ENCODE peak calls at places on chromosomes 2 and 18, in seven cellular contexts. C, L, V, J, A, Z and H are unnamed samples.

GRCh38 chr18:48543228-48543627 is 4.4 kb downstream of the CTIF start:
- DNase-seq in C (no peak), L (no peak), V (no peak), J (no peak), A (peak), Z (no peak), H (no peak)

GRCh38 chr18:57863706-57864105 is 60.6 kb upstream of the ATP8B1 start:
- DNase-seq in C (no peak), L (no peak), V (no peak), J (no peak), A (no peak), Z (no peak), H (no peak)

GRCh38 chr18:3245853-3246635 is 1.6 kb upstream of the MYL12A start:
- DNase-seq in C (peak), L (peak), V (peak), J (peak), A (peak), Z (peak), H (peak)

GRCh38 chr2:123732563-123732962 is 292.5 kb upstream of the CNTNAP5 start:
- DNase-seq in C (no peak), L (peak), V (no peak), J (no peak), A (no peak), Z (no peak), H (no peak)

GRCh38 chr2:234795974-234796690 is 155.7 kb upstream of the SH3BP4 start:
- DNase-seq in C (no peak), L (peak), V (no peak), J (no peak), A (peak), Z (no peak), H (no peak)

GRCh38 chr18:70322928-70323327 is 34.1 kb downstream of the SOCS6 start:
- DNase-seq in C (no peak), L (no peak), V (no peak), J (no peak), A (no peak), Z (no peak), H (no peak)

GRCh38 chr2:225190987-225191386 is 148.7 kb upstream of the DOCK10 start:
- DNase-seq in C (no peak), L (no peak), V (no peak), J (no peak), A (no peak), Z (no peak), H (no peak)

GRCh38 chr2:79437416-79438281 is 75.2 kb upstream of the CTNNA2 start:
- DNase-seq in C (no peak), L (peak), V (no peak), J (no peak), A (peak), Z (no peak), H (no peak)

GRCh38 chr2:142104134-142104758 is 26.6 kb downstream of the LRP1B start:
- DNase-seq in C (no peak), L (peak), V (no peak), J (no peak), A (no peak), Z (no peak), H (no peak)

GRCh38 chr2:122851972-122852531 is 1096.6 kb downstream of the TSN start:
- DNase-seq in C (no peak), L (no peak), V (no peak), J (no peak), A (no peak), Z (no peak), H (no peak)

GRCh38 chr2:119758881-119759450 is 756 bp upstream of the PTPN4 start:
- DNase-seq in C (no peak), L (no peak), V (no peak), J (no peak), A (peak), Z (no peak), H (no peak)

GRCh38 chr2:230691005-230691647 is 21.5 kb upstream of the CAB39 start:
- DNase-seq in C (no peak), L (no peak), V (no peak), J (peak), A (no peak), Z (no peak), H (peak)

GRCh38 chr2:157256621-157257020 is 884 bp upstream of the GALNT5 start:
- DNase-seq in C (no peak), L (no peak), V (no peak), J (no peak), A (no peak), Z (no peak), H (no peak)

GRCh38 chr2:17878222-17879136 is at the start of gene KCNS3:
- DNase-seq in C (peak), L (peak), V (peak), J (peak), A (peak), Z (no peak), H (peak)

GRCh38 chr2:219570924-219571310 is 422 bp downstream of the OBSL1 start:
- DNase-seq in C (no peak), L (no peak), V (peak), J (no peak), A (peak), Z (no peak), H (peak)

GRCh38 chr2:196244966-196245365 is 73.6 kb upstream of the STK17B start:
- DNase-seq in C (no peak), L (no peak), V (no peak), J (peak), A (no peak), Z (no peak), H (no peak)

GRCh38 chr2:233705911-233706506 is 6.7 kb upstream of the UGT1A5 start:
- DNase-seq in C (no peak), L (no peak), V (no peak), J (peak), A (no peak), Z (no peak), H (no peak)